ENCODE peak calls at places on chromosomes 13 and 19, in four cellular contexts. One of them, this sample, is unnamed.

GRCh38 chr13:23558675-23559536 is 11.3 kb upstream of the TNFRSF19 start:
- DNase-seq in cardiac fibroblast: peak; percentile 95
- DNase-seq in astrocyte of the spinal cord: peak; percentile 92
- DNase-seq in memory B cell: no peak
- DNase-seq in this sample: peak; percentile 81

GRCh38 chr13:100707818-100708740 is 33.5 kb upstream of the TMTC4 start:
- DNase-seq in astrocyte of the spinal cord: peak; percentile 86
- DNase-seq in memory B cell: no peak
- DNase-seq in cardiac fibroblast: peak; percentile 37
- DNase-seq in this sample: peak; percentile 94

GRCh38 chr13:112073245-112074138 is 6.5 kb downstream of the SOX1 start:
- DNase-seq in astrocyte of the spinal cord: no peak
- DNase-seq in cardiac fibroblast: no peak
- DNase-seq in memory B cell: no peak
- DNase-seq in this sample: no peak

GRCh38 chr13:48412881-48413351 is at the start of gene LPAR6:
- DNase-seq in memory B cell: no peak
- DNase-seq in cardiac fibroblast: peak; percentile 86
- DNase-seq in astrocyte of the spinal cord: peak; percentile 80
- DNase-seq in this sample: peak; percentile 57

GRCh38 chr13:66492479-66492878 is 737.7 kb downstream of the PCDH9 start:
- DNase-seq in memory B cell: no peak
- DNase-seq in astrocyte of the spinal cord: no peak
- DNase-seq in cardiac fibroblast: no peak
- DNase-seq in this sample: no peak

GRCh38 chr19:55228403-55229031 is at the start of gene TMEM86B:
- DNase-seq in astrocyte of the spinal cord: no peak
- DNase-seq in memory B cell: no peak
- DNase-seq in cardiac fibroblast: no peak
- DNase-seq in this sample: no peak

GRCh38 chr13:114013952-114014629 is 40.2 kb upstream of the C13orf46 start:
- DNase-seq in astrocyte of the spinal cord: no peak
- DNase-seq in cardiac fibroblast: no peak
- DNase-seq in memory B cell: no peak
- DNase-seq in this sample: no peak

GRCh38 chr13:28510066-28510465 is 15.1 kb upstream of the FLT1 start:
- DNase-seq in astrocyte of the spinal cord: no peak
- DNase-seq in cardiac fibroblast: no peak
- DNase-seq in memory B cell: no peak
- DNase-seq in this sample: no peak

GRCh38 chr13:113901231-113901630 is 37.4 kb upstream of the GAS6 start:
- DNase-seq in cardiac fibroblast: no peak
- DNase-seq in memory B cell: no peak
- DNase-seq in astrocyte of the spinal cord: peak; percentile 52
- DNase-seq in this sample: peak; percentile 79

GRCh38 chr13:109631069-109631468 is 155.3 kb downstream of the IRS2 start:
- DNase-seq in cardiac fibroblast: no peak
- DNase-seq in memory B cell: no peak
- DNase-seq in astrocyte of the spinal cord: no peak
- DNase-seq in this sample: no peak

This sample was measured in astrocyte of the hippocampus.